ENCODE peak calls at places on chromosomes 4 and X, in seven cellular contexts. O is mucosa of gallbladder; U is heart left ventricle; N is T-helper 2 cell; L is stimulated activated CD4-positive, alpha-beta T cell treated with anti-CD3 and anti-CD28 coated beads, Interleukin-12 subunit alpha, Interleukin-12 subunit beta, amount 100 ng/mL, for 24 hours; J is activated CD4-positive, alpha-beta T cell treated with anti-CD3 and anti-CD28 coated beads, Interleukin-2, amount 10 ng/mL, durations not matched to agents 24 days and 14 days; C is T-helper 1 cell. R is an unnamed sample.

GRCh38 chr4:100988876-100989275 is 358.4 kb downstream of the PPP3CA start:
- DNase-seq in O (no peak), U (no peak), N (no peak), L (no peak), J (no peak), C (no peak), R (no peak)

GRCh38 chr4:102574317-102574716 is 73.2 kb downstream of the NFKB1 start:
- DNase-seq in O (no peak), U (no peak), N (no peak), L (no peak), J (peak), C (no peak), R (no peak)

GRCh38 chrX:107713205-107714195 is 62.1 kb downstream of the TSC22D3 start:
- DNase-seq in O (no peak), U (no peak), N (no peak), L (no peak), J (peak), C (no peak), R (peak)

GRCh38 chr4:24655971-24656370 is 71.6 kb upstream of the DHX15 start:
- DNase-seq in O (no peak), U (no peak), N (no peak), L (no peak), J (no peak), C (no peak), R (no peak)

GRCh38 chrX:107574711-107575110 is 53.6 kb upstream of the PRPS1 start:
- DNase-seq in O (no peak), U (no peak), N (no peak), L (no peak), J (no peak), C (no peak), R (no peak)

GRCh38 chr4:41013746-41014145 is 200.6 kb downstream of the APBB2 start:
- DNase-seq in O (no peak), U (no peak), N (no peak), L (no peak), J (no peak), C (no peak), R (no peak)

GRCh38 chrX:132277953-132278614 is 58.8 kb upstream of the RAP2C start:
- DNase-seq in O (no peak), U (no peak), N (no peak), L (no peak), J (no peak), C (no peak), R (no peak)

GRCh38 chr4:83964996-83965541 is 429.2 kb downstream of the GPAT3 start:
- DNase-seq in O (no peak), U (no peak), N (no peak), L (no peak), J (no peak), C (no peak), R (no peak)

GRCh38 chr4:172104534-172104933 is 291.3 kb downstream of the GALNTL6 start:
- DNase-seq in O (no peak), U (no peak), N (no peak), L (no peak), J (no peak), C (no peak), R (no peak)

GRCh38 chrX:1012678-1013300 is 199.7 kb downstream of the CRLF2 start:
- DNase-seq in O (no peak), U (no peak), N (no peak), L (no peak), J (peak), C (no peak), R (no peak)

GRCh38 chr4:142645478-142646108 is 200.5 kb downstream of the INPP4B start:
- DNase-seq in O (no peak), U (peak), N (no peak), L (no peak), J (peak), C (peak), R (no peak)

GRCh38 chr4:174929346-174929745 is 11.2 kb downstream of the ADAM29 start:
- DNase-seq in O (no peak), U (no peak), N (no peak), L (no peak), J (no peak), C (no peak), R (no peak)

GRCh38 chrX:96994088-96994487 is 110.4 kb downstream of the RPA4 start:
- DNase-seq in O (no peak), U (no peak), N (no peak), L (no peak), J (no peak), C (no peak), R (no peak)

GRCh38 chr4:1661695-1662094 is 22.4 kb downstream of the FAM53A start:
- DNase-seq in O (no peak), U (no peak), N (no peak), L (no peak), J (no peak), C (no peak), R (no peak)

GRCh38 chrX:20594985-20595384 is 328.3 kb upstream of the RPS6KA3 start:
- DNase-seq in O (no peak), U (no peak), N (no peak), L (no peak), J (no peak), C (no peak), R (no peak)

GRCh38 chr4:144154044-144154443 is 13.5 kb upstream of the GYPA start:
- DNase-seq in O (no peak), U (no peak), N (no peak), L (no peak), J (no peak), C (no peak), R (no peak)

GRCh38 chr4:159009521-159009920 is 93.4 kb upstream of the RAPGEF2 start:
- DNase-seq in O (no peak), U (no peak), N (no peak), L (no peak), J (no peak), C (no peak), R (no peak)

GRCh38 chr4:72119946-72120345 is 88.1 kb downstream of the NPFFR2 start:
- DNase-seq in O (no peak), U (no peak), N (no peak), L (no peak), J (no peak), C (no peak), R (no peak)

GRCh38 chr4:138891610-138892009 is 124.0 kb upstream of the NOCT start:
- DNase-seq in O (no peak), U (no peak), N (no peak), L (no peak), J (no peak), C (no peak), R (no peak)

GRCh38 chrX:22159071-22159470 is 113.6 kb upstream of the CBLL2 start:
- DNase-seq in O (no peak), U (no peak), N (no peak), L (no peak), J (no peak), C (no peak), R (no peak)

GRCh38 chrX:135543924-135544323 is 23.5 kb downstream of the INTS6L start:
- DNase-seq in O (no peak), U (no peak), N (no peak), L (no peak), J (peak), C (peak), R (no peak)

GRCh38 chr4:6772223-6772928 is 10.2 kb upstream of the KIAA0232 start:
- DNase-seq in O (no peak), U (no peak), N (no peak), L (no peak), J (no peak), C (no peak), R (no peak)

GRCh38 chrX:18873189-18873791 is 110.6 kb downstream of the PHKA2 start:
- DNase-seq in O (no peak), U (no peak), N (no peak), L (no peak), J (no peak), C (no peak), R (no peak)

GRCh38 chrX:329291-329910 is 10.8 kb upstream of the GTPBP6 start:
- DNase-seq in O (no peak), U (no peak), N (peak), L (no peak), J (no peak), C (no peak), R (no peak)

GRCh38 chr4:37762294-37763163 is 64.0 kb upstream of the PGM2 start:
- DNase-seq in O (no peak), U (no peak), N (no peak), L (no peak), J (peak), C (peak), R (peak)

GRCh38 chr4:133000012-133000411 is 149.1 kb upstream of the PCDH10 start:
- DNase-seq in O (no peak), U (no peak), N (no peak), L (no peak), J (no peak), C (no peak), R (no peak)

GRCh38 chrX:106987488-106987887 is 12.5 kb downstream of the MORC4 start:
- DNase-seq in O (no peak), U (no peak), N (no peak), L (no peak), J (no peak), C (no peak), R (no peak)

GRCh38 chr4:2824329-2825183 is 19.1 kb upstream of the ADD1 start:
- DNase-seq in O (no peak), U (peak), N (no peak), L (no peak), J (no peak), C (no peak), R (no peak)

GRCh38 chr4:93515208-93515607 is 313.3 kb upstream of the ATOH1 start:
- DNase-seq in O (no peak), U (no peak), N (no peak), L (no peak), J (no peak), C (no peak), R (no peak)

GRCh38 chrX:34880656-34881055 is 61.9 kb upstream of the FAM47B start:
- DNase-seq in O (no peak), U (no peak), N (no peak), L (no peak), J (no peak), C (no peak), R (no peak)